ENCODE peak calls at places on chromosomes 16 and 17, in nine cellular contexts. I, V, G, E, K, N, S, Y and W are unnamed samples.

GRCh38 chr16:84607694-84608093 is 10.2 kb downstream of the COTL1 start:
- DNase-seq in I (no peak), V (no peak), G (no peak), E (no peak), K (no peak), N (no peak), S (peak; percentile 21), Y (peak; percentile 79), W (no peak)

GRCh38 chr17:72033311-72033710 is 87.5 kb upstream of the SOX9 start:
- DNase-seq in I (no peak), V (no peak), G (no peak), E (no peak), K (no peak), N (no peak), S (no peak), Y (no peak), W (no peak)

GRCh38 chr16:86901483-86901882 is 323.1 kb downstream of the FOXL1 start:
- DNase-seq in I (no peak), V (no peak), G (no peak), E (no peak), K (no peak), N (peak; percentile 28), S (no peak), Y (no peak), W (no peak)

GRCh38 chr17:4788807-4789700 is at the start of gene GLTPD2:
- DNase-seq in I (no peak), V (no peak), G (no peak), E (no peak), K (peak; percentile 29), N (no peak), S (no peak), Y (no peak), W (no peak)

GRCh38 chr16:50679266-50679665 is 1.8 kb downstream of the SNX20 start:
- DNase-seq in I (no peak), V (no peak), G (no peak), E (no peak), K (no peak), N (no peak), S (no peak), Y (no peak), W (no peak)

GRCh38 chr17:72373910-72374741 is 253.3 kb downstream of the SOX9 start:
- DNase-seq in I (no peak), V (no peak), G (no peak), E (no peak), K (no peak), N (no peak), S (no peak), Y (no peak), W (peak; percentile 13)

GRCh38 chr16:88810868-88811599 is 694 bp downstream of the APRT start:
- DNase-seq in I (peak; percentile 92), V (peak; percentile 70), G (peak; percentile 84), E (peak; percentile 78), K (no peak), N (peak; percentile 82), S (peak; percentile 75), Y (peak; percentile 93), W (no peak)

GRCh38 chr16:23248261-23249194 is 53.6 kb upstream of the SCNN1B start:
- DNase-seq in I (no peak), V (no peak), G (no peak), E (no peak), K (no peak), N (no peak), S (no peak), Y (no peak), W (no peak)

GRCh38 chr17:61234102-61234750 is 165.4 kb upstream of the TBX2 start:
- DNase-seq in I (no peak), V (no peak), G (no peak), E (no peak), K (no peak), N (no peak), S (no peak), Y (no peak), W (no peak)

GRCh38 chr17:59825533-59826316 is 67.0 kb downstream of the TUBD1 start:
- DNase-seq in I (no peak), V (no peak), G (no peak), E (peak; percentile 70), K (no peak), N (peak; percentile 97), S (no peak), Y (no peak), W (no peak)

GRCh38 chr17:28949185-28950016 is 1.9 kb downstream of the PHF12 start:
- DNase-seq in I (peak; percentile 83), V (peak; percentile 75), G (peak; percentile 71), E (peak; percentile 63), K (peak; percentile 52), N (peak; percentile 64), S (peak; percentile 51), Y (peak; percentile 55), W (no peak)

GRCh38 chr16:85473909-85474640 is 139.0 kb upstream of the GSE1 start:
- DNase-seq in I (peak; percentile 85), V (no peak), G (no peak), E (no peak), K (no peak), N (no peak), S (no peak), Y (no peak), W (no peak)

GRCh38 chr16:70152578-70153302 is 20.8 kb upstream of the CLEC18C start:
- DNase-seq in I (no peak), V (no peak), G (no peak), E (no peak), K (no peak), N (no peak), S (no peak), Y (no peak), W (no peak)

GRCh38 chr16:75244844-75245758 is 6.3 kb downstream of the BCAR1 start:
- DNase-seq in I (no peak), V (no peak), G (peak; percentile 99), E (no peak), K (peak; percentile 75), N (peak; percentile 99), S (peak; percentile 94), Y (peak; percentile 66), W (peak; percentile 69)